ENCODE peak calls at places on chromosomes 3 and 15, in five cellular contexts. One of them, this sample, is unnamed.

GRCh38 chr3:77456881-77457280 is 417.0 kb downstream of the ROBO2 start:
- DNase-seq in HCT116: no peak
- DNase-seq in mesendoderm: no peak
- DNase-seq in colonic mucosa: no peak
- DNase-seq in upper lobe of right lung: no peak
- DNase-seq in this sample: no peak

GRCh38 chr3:124602986-124603627 is 127.1 kb upstream of the UMPS start:
- DNase-seq in upper lobe of right lung: no peak
- DNase-seq in mesendoderm: no peak
- DNase-seq in HCT116: no peak
- DNase-seq in colonic mucosa: no peak
- DNase-seq in this sample: no peak

GRCh38 chr3:51141573-51141972 is 243.5 kb upstream of the MANF start:
- DNase-seq in HCT116: no peak
- DNase-seq in colonic mucosa: no peak
- DNase-seq in upper lobe of right lung: no peak
- DNase-seq in mesendoderm: peak
- DNase-seq in this sample: no peak

GRCh38 chr3:184769771-184770170 is 42.2 kb upstream of the VPS8 start:
- DNase-seq in HCT116: no peak
- DNase-seq in upper lobe of right lung: no peak
- DNase-seq in colonic mucosa: no peak
- DNase-seq in mesendoderm: no peak
- DNase-seq in this sample: no peak

GRCh38 chr3:14725564-14726420 is 50.9 kb downstream of the C3orf20 start:
- DNase-seq in colonic mucosa: peak
- DNase-seq in HCT116: no peak
- DNase-seq in mesendoderm: peak
- DNase-seq in upper lobe of right lung: no peak
- DNase-seq in this sample: no peak

GRCh38 chr15:44033894-44034293 is 161.2 kb downstream of the FRMD5 start:
- DNase-seq in mesendoderm: peak
- DNase-seq in upper lobe of right lung: no peak
- DNase-seq in HCT116: peak
- DNase-seq in colonic mucosa: no peak
- DNase-seq in this sample: no peak

GRCh38 chr3:127792664-127793292 is 29.5 kb downstream of the MGLL start:
- DNase-seq in HCT116: no peak
- DNase-seq in upper lobe of right lung: peak
- DNase-seq in mesendoderm: no peak
- DNase-seq in colonic mucosa: peak
- DNase-seq in this sample: no peak

GRCh38 chr15:55770261-55770660 is 27.3 kb upstream of the PRTG start:
- DNase-seq in colonic mucosa: no peak
- DNase-seq in upper lobe of right lung: no peak
- DNase-seq in HCT116: no peak
- DNase-seq in mesendoderm: no peak
- DNase-seq in this sample: no peak

GRCh38 chr3:94433811-94434210 is 370.9 kb downstream of the NSUN3 start:
- DNase-seq in upper lobe of right lung: no peak
- DNase-seq in mesendoderm: no peak
- DNase-seq in HCT116: no peak
- DNase-seq in colonic mucosa: no peak
- DNase-seq in this sample: no peak

GRCh38 chr3:141776885-141777284 is 13.7 kb downstream of the GRK7 start:
- DNase-seq in HCT116: no peak
- DNase-seq in mesendoderm: no peak
- DNase-seq in upper lobe of right lung: no peak
- DNase-seq in colonic mucosa: no peak
- DNase-seq in this sample: no peak

GRCh38 chr3:126834596-126835471 is 130.8 kb downstream of the CHCHD6 start:
- DNase-seq in HCT116: no peak
- DNase-seq in mesendoderm: peak
- DNase-seq in colonic mucosa: no peak
- DNase-seq in upper lobe of right lung: no peak
- DNase-seq in this sample: no peak

GRCh38 chr3:115581347-115582135 is 41.8 kb upstream of the GAP43 start:
- DNase-seq in colonic mucosa: no peak
- DNase-seq in upper lobe of right lung: no peak
- DNase-seq in HCT116: no peak
- DNase-seq in mesendoderm: peak
- DNase-seq in this sample: no peak

GRCh38 chr15:80059786-80060489 is 462 bp downstream of the ZFAND6 start:
- DNase-seq in mesendoderm: peak
- DNase-seq in colonic mucosa: peak
- DNase-seq in upper lobe of right lung: no peak
- DNase-seq in HCT116: peak
- DNase-seq in this sample: peak

GRCh38 chr3:40043444-40043755 is 234.0 kb downstream of the MYRIP start:
- DNase-seq in colonic mucosa: no peak
- DNase-seq in mesendoderm: no peak
- DNase-seq in upper lobe of right lung: no peak
- DNase-seq in HCT116: no peak
- DNase-seq in this sample: no peak

GRCh38 chr3:177065285-177066028 is 131.8 kb downstream of the TBL1XR1 start:
- DNase-seq in mesendoderm: no peak
- DNase-seq in upper lobe of right lung: no peak
- DNase-seq in colonic mucosa: no peak
- DNase-seq in HCT116: no peak
- DNase-seq in this sample: no peak

GRCh38 chr15:55282284-55282833 is 7.3 kb downstream of the RAB27A start:
- DNase-seq in mesendoderm: peak
- DNase-seq in upper lobe of right lung: no peak
- DNase-seq in HCT116: no peak
- DNase-seq in colonic mucosa: no peak
- DNase-seq in this sample: no peak

GRCh38 chr3:137263982-137264777 is 306.4 kb downstream of the IL20RB start:
- DNase-seq in HCT116: no peak
- DNase-seq in upper lobe of right lung: no peak
- DNase-seq in mesendoderm: no peak
- DNase-seq in colonic mucosa: peak
- DNase-seq in this sample: no peak

GRCh38 chr3:41321642-41321980 is 122.3 kb downstream of the CTNNB1 start:
- DNase-seq in mesendoderm: no peak
- DNase-seq in upper lobe of right lung: no peak
- DNase-seq in colonic mucosa: no peak
- DNase-seq in HCT116: no peak
- DNase-seq in this sample: no peak

GRCh38 chr15:100836501-100836900 is 43.1 kb upstream of the ALDH1A3 start:
- DNase-seq in colonic mucosa: no peak
- DNase-seq in HCT116: no peak
- DNase-seq in upper lobe of right lung: no peak
- DNase-seq in mesendoderm: no peak
- DNase-seq in this sample: no peak

GRCh38 chr15:64807751-64808222 is 17.7 kb downstream of the PIF1 start:
- DNase-seq in mesendoderm: peak
- DNase-seq in colonic mucosa: no peak
- DNase-seq in HCT116: no peak
- DNase-seq in upper lobe of right lung: no peak
- DNase-seq in this sample: no peak

GRCh38 chr15:58590236-58590635 is 158.4 kb downstream of the LIPC start:
- DNase-seq in upper lobe of right lung: no peak
- DNase-seq in HCT116: no peak
- DNase-seq in colonic mucosa: no peak
- DNase-seq in mesendoderm: peak
- DNase-seq in this sample: no peak

GRCh38 chr15:35713733-35714132 is 167.8 kb upstream of the DPH6 start:
- DNase-seq in colonic mucosa: no peak
- DNase-seq in HCT116: peak
- DNase-seq in mesendoderm: peak
- DNase-seq in upper lobe of right lung: no peak
- DNase-seq in this sample: no peak

GRCh38 chr3:167780214-167780613 is 44.7 kb downstream of the SERPINI1 start:
- DNase-seq in upper lobe of right lung: no peak
- DNase-seq in colonic mucosa: no peak
- DNase-seq in HCT116: no peak
- DNase-seq in mesendoderm: no peak
- DNase-seq in this sample: no peak

GRCh38 chr15:81274932-81275341 is 49.0 kb downstream of the STARD5 start:
- DNase-seq in mesendoderm: peak
- DNase-seq in upper lobe of right lung: peak
- DNase-seq in HCT116: peak
- DNase-seq in colonic mucosa: peak
- DNase-seq in this sample: peak

GRCh38 chr3:53675022-53675697 is 171.1 kb downstream of the CHDH start:
- DNase-seq in colonic mucosa: no peak
- DNase-seq in HCT116: no peak
- DNase-seq in upper lobe of right lung: no peak
- DNase-seq in mesendoderm: no peak
- DNase-seq in this sample: no peak

GRCh38 chr15:100005715-100006114 is 272.5 kb upstream of the LYSMD4 start:
- DNase-seq in HCT116: no peak
- DNase-seq in mesendoderm: no peak
- DNase-seq in colonic mucosa: no peak
- DNase-seq in upper lobe of right lung: peak
- DNase-seq in this sample: no peak

GRCh38 chr3:67016522-67017080 is 18.5 kb downstream of the KBTBD8 start:
- DNase-seq in HCT116: no peak
- DNase-seq in upper lobe of right lung: no peak
- DNase-seq in colonic mucosa: no peak
- DNase-seq in mesendoderm: no peak
- DNase-seq in this sample: no peak

GRCh38 chr3:146818301-146818700 is 213.2 kb upstream of the PLSCR5 start:
- DNase-seq in upper lobe of right lung: no peak
- DNase-seq in colonic mucosa: no peak
- DNase-seq in HCT116: no peak
- DNase-seq in mesendoderm: no peak
- DNase-seq in this sample: no peak

GRCh38 chr3:110106805-110107204 is 769.5 kb upstream of the DPPA4 start:
- DNase-seq in HCT116: no peak
- DNase-seq in upper lobe of right lung: no peak
- DNase-seq in mesendoderm: no peak
- DNase-seq in colonic mucosa: no peak
- DNase-seq in this sample: no peak

GRCh38 chr3:158920375-158920774 is 118.5 kb downstream of the MFSD1 start:
- DNase-seq in upper lobe of right lung: no peak
- DNase-seq in mesendoderm: no peak
- DNase-seq in colonic mucosa: no peak
- DNase-seq in HCT116: no peak
- DNase-seq in this sample: no peak

GRCh38 chr3:115341208-115341607 is 194.1 kb upstream of the ZBTB20 start:
- DNase-seq in upper lobe of right lung: no peak
- DNase-seq in colonic mucosa: no peak
- DNase-seq in HCT116: peak
- DNase-seq in mesendoderm: no peak
- DNase-seq in this sample: no peak

GRCh38 chr3:59335338-59335737 is 285.5 kb upstream of the CFAP20DC start:
- DNase-seq in HCT116: no peak
- DNase-seq in upper lobe of right lung: no peak
- DNase-seq in mesendoderm: no peak
- DNase-seq in colonic mucosa: no peak
- DNase-seq in this sample: no peak
- H3K27ac ChIP-seq in HCT116: no peak
- H3K27ac ChIP-seq in upper lobe of right lung: no peak
- H3K27ac ChIP-seq in mesendoderm: no peak
- H3K27ac ChIP-seq in colonic mucosa: no peak
- H3K27ac ChIP-seq in this sample: no peak

GRCh38 chr3:101936419-101937331 is 87.4 kb downstream of the NFKBIZ start:
- DNase-seq in HCT116: no peak
- DNase-seq in colonic mucosa: no peak
- DNase-seq in mesendoderm: no peak
- DNase-seq in upper lobe of right lung: no peak
- DNase-seq in this sample: no peak
- H3K27ac ChIP-seq in HCT116: no peak
- H3K27ac ChIP-seq in colonic mucosa: no peak
- H3K27ac ChIP-seq in mesendoderm: no peak
- H3K27ac ChIP-seq in upper lobe of right lung: no peak
- H3K27ac ChIP-seq in this sample: no peak

GRCh38 chr3:71372911-71373637 is 210.5 kb downstream of the FOXP1 start:
- DNase-seq in mesendoderm: no peak
- DNase-seq in HCT116: no peak
- DNase-seq in upper lobe of right lung: no peak
- DNase-seq in colonic mucosa: no peak
- DNase-seq in this sample: no peak
- H3K27ac ChIP-seq in mesendoderm: no peak
- H3K27ac ChIP-seq in HCT116: no peak
- H3K27ac ChIP-seq in upper lobe of right lung: no peak
- H3K27ac ChIP-seq in colonic mucosa: no peak
- H3K27ac ChIP-seq in this sample: no peak

DNA sequence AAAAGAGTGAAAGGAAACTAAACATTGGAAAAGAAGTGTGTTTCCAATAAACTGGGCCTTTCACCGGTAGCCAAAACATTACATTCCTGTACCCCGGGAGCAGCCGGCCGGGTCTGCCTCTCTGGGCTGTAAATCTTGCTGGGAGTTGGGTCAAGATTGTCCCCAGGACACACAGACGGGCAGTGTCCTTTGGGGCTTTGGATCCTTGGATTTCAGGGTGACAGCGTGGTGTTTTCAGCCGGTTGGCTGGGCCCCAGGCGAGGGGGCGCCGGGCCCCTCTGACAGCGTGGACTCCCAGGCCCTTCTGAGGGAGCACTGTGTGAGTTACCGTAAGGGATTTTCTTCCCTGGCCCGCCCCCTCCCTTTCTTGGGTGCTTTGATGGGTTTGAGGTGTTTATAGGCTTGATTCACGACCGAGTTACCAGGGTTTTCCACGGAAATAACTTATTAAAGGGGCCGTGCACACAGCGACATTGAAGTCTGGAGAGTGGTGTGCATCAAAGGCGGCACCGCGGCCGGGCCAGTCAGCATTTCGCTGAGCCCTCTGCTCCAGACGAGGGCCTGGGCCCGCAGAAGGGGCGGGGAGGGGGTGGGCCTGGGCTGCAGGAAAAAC is 27.4 kb downstream of the SMAD6 start:
- DNase-seq in upper lobe of right lung: no peak
- DNase-seq in HCT116: no peak
- DNase-seq in mesendoderm: no peak
- DNase-seq in colonic mucosa: no peak
- DNase-seq in this sample: no peak
- H3K27ac ChIP-seq in upper lobe of right lung: peak
- H3K27ac ChIP-seq in HCT116: no peak
- H3K27ac ChIP-seq in mesendoderm: no peak
- H3K27ac ChIP-seq in colonic mucosa: peak
- H3K27ac ChIP-seq in this sample: no peak

DNA sequence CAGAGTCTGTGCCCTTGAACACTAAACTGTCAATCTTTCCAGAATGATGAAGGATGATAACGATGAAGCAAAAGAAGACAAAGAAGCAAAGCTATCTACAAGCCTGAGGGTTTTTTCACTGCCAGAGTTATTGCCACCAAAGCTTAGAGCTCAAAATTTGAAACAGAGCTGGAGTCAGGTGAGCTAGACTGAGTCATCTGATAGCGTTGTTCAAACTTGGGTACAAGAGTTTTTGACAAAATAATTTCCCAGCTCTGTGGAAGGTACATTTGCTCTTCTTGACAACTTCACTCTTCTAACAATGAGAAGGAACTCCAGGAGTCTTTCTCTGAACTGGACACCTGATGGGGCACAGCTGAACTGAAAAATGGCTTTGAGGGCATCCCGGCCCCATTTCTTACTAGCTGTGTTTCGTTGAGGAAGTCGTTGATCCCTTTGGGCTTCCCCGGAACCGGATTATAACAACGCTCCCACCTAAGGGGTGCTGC is 714 bp downstream of the MCCC1 start:
- DNase-seq in colonic mucosa: no peak
- DNase-seq in upper lobe of right lung: no peak
- DNase-seq in HCT116: no peak
- DNase-seq in mesendoderm: no peak
- DNase-seq in this sample: no peak
- H3K27ac ChIP-seq in colonic mucosa: peak
- H3K27ac ChIP-seq in upper lobe of right lung: peak
- H3K27ac ChIP-seq in HCT116: peak
- H3K27ac ChIP-seq in mesendoderm: no peak
- H3K27ac ChIP-seq in this sample: peak

This sample was measured in substantia nigra.